ENCODE peak calls at places on chromosomes 2 and 18, in seven cellular contexts. R, O, W, Z, B, A and H are unnamed samples.

GRCh38 chr18:3879836-3880120 is 429.8 kb downstream of the TGIF1 start:
- DNase-seq in Z (no peak), B (no peak), A (no peak), O (no peak), R (no peak), W (no peak), H (no peak)

GRCh38 chr2:217075225-217075802 is 215.4 kb upstream of the TNP1 start:
- DNase-seq in R (no peak), B (peak; percentile 45), O (peak; percentile 61), A (no peak), Z (peak; percentile 55), W (no peak), H (peak; percentile 89)

GRCh38 chr2:240247868-240248820 is 107.7 kb upstream of the OTOS start:
- DNase-seq in W (peak; percentile 38), A (no peak), O (no peak), R (no peak), B (no peak), Z (no peak), H (no peak)

GRCh38 chr2:16716944-16717343 is 51.3 kb upstream of the CYRIA start:
- DNase-seq in Z (no peak), O (no peak), R (no peak), W (no peak), A (no peak), B (no peak), H (no peak)

GRCh38 chr18:42929181-42929580 is 186.3 kb downstream of the RIT2 start:
- DNase-seq in Z (no peak), B (no peak), A (no peak), R (no peak), O (no peak), W (no peak), H (peak; percentile 46)

GRCh38 chr2:224401641-224402342 is at the start of gene FAM124B:
- DNase-seq in B (peak; percentile 49), O (peak; percentile 90), W (peak; percentile 66), A (no peak), Z (peak; percentile 72), R (peak; percentile 40), H (peak; percentile 96)

GRCh38 chr2:213306320-213306942 is 22.2 kb downstream of the SPAG16 start:
- DNase-seq in A (no peak), Z (peak; percentile 51), B (no peak), R (no peak), O (peak; percentile 76), W (no peak), H (peak; percentile 85)

GRCh38 chr2:212489719-212490346 is 48.8 kb downstream of the ERBB4 start:
- DNase-seq in Z (no peak), W (no peak), O (no peak), R (no peak), B (no peak), A (no peak), H (no peak)

GRCh38 chr2:156110890-156111289 is 221.6 kb downstream of the NR4A2 start:
- DNase-seq in B (no peak), Z (no peak), O (no peak), W (no peak), A (peak; percentile 37), R (no peak), H (no peak)

GRCh38 chr2:68653538-68653982 is 10.2 kb downstream of the PROKR1 start:
- DNase-seq in B (no peak), R (no peak), O (peak; percentile 78), A (no peak), Z (peak; percentile 87), W (no peak), H (peak; percentile 75)

GRCh38 chr18:49172246-49172645 is 221.5 kb upstream of the SMAD7 start:
- DNase-seq in O (no peak), A (no peak), B (no peak), Z (no peak), R (no peak), W (no peak), H (no peak)

GRCh38 chr18:31274915-31275314 is 43.0 kb upstream of the DSG1 start:
- DNase-seq in Z (peak; percentile 55), W (peak; percentile 59), O (peak; percentile 29), B (peak; percentile 18), A (peak; percentile 66), R (no peak), H (peak; percentile 74)

GRCh38 chr18:42614619-42615293 is 500.7 kb downstream of the RIT2 start:
- DNase-seq in Z (no peak), B (no peak), W (no peak), R (no peak), A (no peak), O (peak; percentile 80), H (no peak)

GRCh38 chr2:128661955-128662564 is 343.4 kb upstream of the HS6ST1 start:
- DNase-seq in O (no peak), B (no peak), A (no peak), W (no peak), R (no peak), Z (no peak), H (no peak)

GRCh38 chr18:33231474-33232317 is 208.8 kb downstream of the CCDC178 start:
- DNase-seq in B (peak; percentile 25), O (peak; percentile 75), R (peak; percentile 1), A (peak; percentile 19), Z (peak; percentile 76), W (no peak), H (peak; percentile 81)

GRCh38 chr18:8756571-8756970 is 51.2 kb downstream of the MTCL1 start:
- DNase-seq in R (no peak), A (no peak), B (no peak), W (no peak), Z (no peak), O (no peak), H (no peak)

GRCh38 chr2:206211657-206212255 is 52.1 kb downstream of the EEF1B2 start:
- DNase-seq in W (no peak), A (no peak), O (peak; percentile 85), R (no peak), B (no peak), Z (peak; percentile 9), H (peak; percentile 50)

GRCh38 chr18:2256577-2256976 is 314.7 kb downstream of the METTL4 start:
- DNase-seq in W (no peak), Z (no peak), O (no peak), B (no peak), A (no peak), R (no peak), H (no peak)

GRCh38 chr2:203908344-203909185 is 28.0 kb upstream of the ICOS start:
- DNase-seq in W (no peak), Z (no peak), R (no peak), A (no peak), O (no peak), B (no peak), H (no peak)

GRCh38 chr2:13711154-13711553 is 921.4 kb upstream of the LRATD1 start:
- DNase-seq in O (no peak), W (no peak), Z (no peak), B (no peak), A (no peak), R (no peak), H (no peak)

GRCh38 chr2:57373530-57373929 is 673.1 kb upstream of the VRK2 start:
- DNase-seq in A (peak; percentile 70), W (no peak), B (no peak), Z (peak; percentile 38), R (peak; percentile 31), O (peak; percentile 93), H (peak; percentile 84)

GRCh38 chr2:186919272-186919671 is 70.3 kb upstream of the ZSWIM2 start:
- DNase-seq in R (peak; percentile 50), A (peak; percentile 7), B (no peak), Z (peak; percentile 90), O (peak; percentile 87), W (no peak), H (peak; percentile 89)

GRCh38 chr2:189613077-189613636 is 32.6 kb upstream of the SLC40A1 start:
- DNase-seq in Z (peak; percentile 63), R (peak; percentile 44), W (no peak), O (peak; percentile 89), B (peak; percentile 37), A (no peak), H (peak; percentile 97)

GRCh38 chr18:79965119-79965902 is 868 bp downstream of the HSBP1L1 start:
- DNase-seq in W (peak; percentile 73), Z (peak; percentile 66), A (no peak), B (no peak), O (peak; percentile 77), R (no peak), H (peak; percentile 96)

GRCh38 chr2:20617892-20618467 is 32.9 kb downstream of the HS1BP3 start:
- DNase-seq in B (peak; percentile 99), A (peak; percentile 67), R (peak; percentile 90), O (peak; percentile 100), W (peak; percentile 97), Z (peak; percentile 99), H (peak; percentile 99)

GRCh38 chr18:21896732-21897336 is 156.2 kb downstream of the MIB1 start:
- DNase-seq in B (no peak), Z (no peak), W (no peak), R (no peak), A (no peak), O (peak; percentile 2), H (no peak)
- TF ChIP-seq CTCF in B (no peak), Z (no peak), W (no peak), R (no peak), A (no peak), O (no peak), H (no peak)

DNA sequence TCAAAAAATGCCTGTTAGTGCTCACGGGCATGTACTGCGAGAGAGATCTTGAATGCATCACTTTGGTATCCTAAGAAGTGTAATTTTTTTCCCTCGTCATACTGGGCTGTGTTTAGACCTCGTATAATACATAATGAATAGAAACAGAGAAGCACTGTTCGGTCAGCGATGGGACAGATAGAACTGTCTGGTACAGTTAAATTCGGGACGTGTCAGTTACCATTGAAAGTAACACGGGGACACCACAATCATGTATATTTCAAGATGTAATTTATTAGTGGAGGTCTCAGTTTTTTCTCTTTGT is 1.8 kb downstream of the PKP4 start:
- DNase-seq in W (no peak), R (no peak), A (no peak), Z (no peak), B (no peak), O (no peak), H (peak; percentile 33)
- H3K4me3 ChIP-seq in W (peak overlapping the region; percentile 87), R (peak overlapping the region; percentile 97), A (peak overlapping the region; percentile 78), Z (peak overlapping the region; percentile 76), B (peak overlapping the region; percentile 89), O (peak overlapping the region; percentile 93), H (peak overlapping the region; percentile 85)

DNA sequence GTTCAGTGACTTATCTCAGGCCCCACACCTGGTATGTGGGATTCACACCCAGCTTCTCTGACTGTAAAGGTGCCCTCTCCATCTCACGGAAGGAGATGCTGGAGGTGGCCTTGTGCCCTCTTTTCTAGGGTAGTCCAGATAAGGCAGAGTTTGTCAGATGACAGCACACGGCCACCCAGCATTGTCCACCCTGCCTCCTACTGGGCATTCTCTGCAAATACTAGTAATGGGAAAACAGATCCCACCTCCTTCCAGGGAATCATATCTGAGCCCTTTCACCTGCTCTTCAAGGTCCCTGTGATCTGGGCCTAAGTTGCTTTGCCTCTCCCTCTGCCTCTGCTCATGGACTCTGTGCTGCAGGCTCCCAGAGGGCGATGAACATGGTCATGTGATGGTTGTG is 214.7 kb downstream of the CLIP4 start:
- DNase-seq in O (no peak), Z (no peak), R (no peak), A (no peak), W (no peak), B (no peak), H (no peak)
- TF ChIP-seq CTCF in O (peak; percentile 20), Z (no peak), R (peak; percentile 19), A (peak; percentile 46), W (peak; percentile 22), B (no peak), H (peak; percentile 46)

DNA sequence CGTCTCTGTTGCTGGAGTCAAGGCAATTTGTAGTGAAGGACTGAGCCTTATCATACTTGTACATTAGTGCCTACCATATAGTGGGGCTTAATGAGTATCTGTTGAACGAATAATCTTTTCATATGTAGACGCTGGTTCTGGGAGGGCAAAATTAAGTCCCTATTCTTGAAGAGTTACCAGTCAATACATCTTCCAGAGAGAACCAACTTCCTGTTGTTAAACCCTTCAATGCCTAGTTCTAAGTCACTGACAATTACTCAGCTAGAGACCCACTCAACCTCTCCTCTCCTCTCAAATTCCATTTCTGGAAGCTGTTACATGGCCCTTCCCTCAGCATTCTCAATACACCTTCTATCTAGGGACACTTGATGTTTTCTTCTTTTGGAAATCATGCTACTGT is 1.1 kb upstream of the MOB4 start:
- DNase-seq in W (no peak), Z (no peak), R (no peak), A (no peak), O (peak; percentile 15), B (no peak), H (no peak)
- H3K4me3 ChIP-seq in W (peak overlapping the region; percentile 93), Z (no peak overlapping the region), R (no peak overlapping the region), A (peak overlapping the region; percentile 93), O (no peak overlapping the region), B (peak overlapping the region; percentile 80), H (no peak overlapping the region)